ENCODE peak calls at places on chromosomes 11 and 22, in six cellular contexts. H is kidney, X is colonic mucosa, E is body of pancreas, J is stomach, Q is GM23248. I is an unnamed sample.

GRCh38 chr11:19829109-19829790 is 116.6 kb downstream of the NAV2 start:
- DNase-seq in H (no peak), X (peak; percentile 50), E (peak; percentile 16), J (no peak), Q (no peak), I (peak; percentile 34)

GRCh38 chr11:70191495-70192140 is 11.5 kb upstream of the FADD start:
- DNase-seq in H (peak; percentile 91), X (peak; percentile 72), E (peak; percentile 75), J (peak; percentile 87), Q (peak; percentile 74), I (peak; percentile 96)

GRCh38 chr11:19789840-19790710 is 77.4 kb downstream of the NAV2 start:
- DNase-seq in H (no peak), X (peak; percentile 84), E (peak; percentile 19), J (no peak), Q (peak; percentile 66), I (no peak)

GRCh38 chr22:24474221-24474620 is 20.9 kb upstream of the UPB1 start:
- DNase-seq in H (no peak), X (no peak), E (no peak), J (no peak), Q (peak; percentile 92), I (no peak)

GRCh38 chr11:134486704-134487103 is 74.7 kb upstream of the B3GAT1 start:
- DNase-seq in H (no peak), X (no peak), E (no peak), J (no peak), Q (no peak), I (no peak)

GRCh38 chr11:125168875-125169537 is 4.5 kb downstream of the PKNOX2 start:
- DNase-seq in H (no peak), X (no peak), E (peak; percentile 51), J (no peak), Q (no peak), I (no peak)

GRCh38 chr11:43561832-43562231 is 118.7 kb upstream of the HSD17B12 start:
- DNase-seq in H (no peak), X (no peak), E (no peak), J (no peak), Q (no peak), I (no peak)

GRCh38 chr11:116927163-116927772 is 89.8 kb upstream of the APOA1 start:
- DNase-seq in H (no peak), X (no peak), E (peak; percentile 11), J (no peak), Q (peak; percentile 18), I (no peak)

GRCh38 chr22:44068422-44069191 is 44.5 kb downstream of the PARVB start:
- DNase-seq in H (no peak), X (no peak), E (peak; percentile 53), J (no peak), Q (no peak), I (no peak)

GRCh38 chr11:69352181-69352580 is 58.2 kb downstream of the MYEOV start:
- DNase-seq in H (no peak), X (peak; percentile 11), E (no peak), J (peak; percentile 4), Q (peak; percentile 27), I (peak; percentile 38)

GRCh38 chr11:109264128-109264527 is 157.9 kb upstream of the C11orf87 start:
- DNase-seq in H (no peak), X (no peak), E (no peak), J (no peak), Q (no peak), I (no peak)

GRCh38 chr11:78295991-78296930 is 107.5 kb downstream of the USP35 start:
- DNase-seq in H (no peak), X (no peak), E (no peak), J (no peak), Q (no peak), I (no peak)

GRCh38 chr11:83862691-83863090 is 576.5 kb upstream of the CCDC90B start:
- DNase-seq in H (no peak), X (no peak), E (peak; percentile 14), J (no peak), Q (no peak), I (no peak)

GRCh38 chr11:59542142-59542810 is 30.9 kb downstream of the OR4D9 start:
- DNase-seq in H (no peak), X (no peak), E (no peak), J (no peak), Q (no peak), I (peak; percentile 7)

GRCh38 chr22:36385491-36386350 is 2.0 kb downstream of the MYH9 start:
- DNase-seq in H (peak; percentile 85), X (peak; percentile 58), E (peak; percentile 94), J (peak; percentile 83), Q (peak; percentile 81), I (no peak)

GRCh38 chr22:47191630-47192105 is 429.2 kb downstream of the TBC1D22A start:
- DNase-seq in H (no peak), X (no peak), E (no peak), J (no peak), Q (no peak), I (no peak)

GRCh38 chr11:114174712-114175495 is 115.4 kb downstream of the ZBTB16 start:
- DNase-seq in H (no peak), X (no peak), E (no peak), J (no peak), Q (no peak), I (no peak)

GRCh38 chr11:125264091-125265022 is 99.8 kb downstream of the PKNOX2 start:
- DNase-seq in H (no peak), X (no peak), E (no peak), J (no peak), Q (no peak), I (no peak)

GRCh38 chr11:73982595-73982989 is at the start of gene UCP2:
- DNase-seq in H (peak; percentile 95), X (no peak), E (peak; percentile 86), J (peak; percentile 91), Q (peak; percentile 91), I (peak; percentile 92)
- H3K27ac ChIP-seq in H (peak within 1 kb of the TSS; percentile 67), X (peak within 1 kb of the TSS; percentile 82), E (peak within 1 kb of the TSS; percentile 88), J (peak within 1 kb of the TSS; percentile 94), Q (peak within 1 kb of the TSS; percentile 46), I (peak within 1 kb of the TSS; percentile 77)

DNA sequence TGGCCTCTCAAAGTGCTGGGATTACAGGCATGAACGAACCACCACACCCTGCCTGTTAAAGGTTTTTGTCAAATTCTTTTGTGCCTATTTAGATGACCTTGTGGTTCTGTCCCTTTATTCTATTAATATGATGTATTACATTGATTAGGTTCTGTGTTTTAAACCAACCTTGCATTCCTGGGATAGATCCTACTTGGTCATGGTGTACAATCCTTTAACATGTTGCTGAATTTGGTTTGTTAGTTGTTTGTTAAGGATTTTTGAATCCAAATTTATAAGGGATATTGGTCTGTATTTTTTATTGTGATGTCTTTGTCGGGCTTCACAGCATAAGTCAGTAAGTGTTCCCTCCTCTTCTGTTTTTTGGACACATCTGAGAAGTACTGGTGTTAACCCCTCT is 29.0 kb upstream of the CLDN5 start:
- DNase-seq in H (no peak), X (no peak), E (no peak), J (no peak), Q (no peak), I (no peak)
- H3K4me1 ChIP-seq in H (no peaks in the 10 kb centered on the region), X (no peaks in the 10 kb centered on the region), E (no peaks in the 10 kb centered on the region), J (no peaks in the 10 kb centered on the region), Q (no peaks in the 10 kb centered on the region), I (no peaks in the 10 kb centered on the region)

GRCh38 chr11:95477981-95478380 is 247.0 kb upstream of the SESN3 start:
- DNase-seq in H (no peak), X (no peak), E (no peak), J (no peak), Q (no peak), I (no peak)
- H3K27ac ChIP-seq in H (no peak overlapping the region), X (no peak overlapping the region), E (no peak overlapping the region), J (no peak overlapping the region), Q (no peak overlapping the region), I (no peak overlapping the region)

GRCh38 chr22:32628626-32629587 is 154.3 kb downstream of the FBXO7 start:
- DNase-seq in H (no peak), X (no peak), E (no peak), J (no peak), Q (peak; percentile 37), I (no peak)

GRCh38 chr22:32623943-32624342 is 149.3 kb downstream of the FBXO7 start:
- DNase-seq in H (peak; percentile 82), X (peak; percentile 62), E (peak; percentile 40), J (peak; percentile 41), Q (peak; percentile 89), I (no peak)

GRCh38 chr22:32622762-32623147 is 148.1 kb downstream of the FBXO7 start:
- DNase-seq in H (no peak), X (no peak), E (no peak), J (no peak), Q (no peak), I (no peak)

GRCh38 chr22:32627091-32627490 is 152.5 kb downstream of the FBXO7 start:
- DNase-seq in H (no peak), X (no peak), E (no peak), J (no peak), Q (no peak), I (no peak)

GRCh38 chr22:32625985-32626384 is 151.4 kb downstream of the FBXO7 start:
- DNase-seq in H (no peak), X (no peak), E (no peak), J (no peak), Q (peak; percentile 45), I (no peak)
- H3K4me1 ChIP-seq in H (peaks cover 41% of the 10 kb centered on the region), X (no peaks in the 10 kb centered on the region), E (no peaks in the 10 kb centered on the region), J (peaks cover 47% of the 10 kb centered on the region), Q (peaks cover 30% of the 10 kb centered on the region), I (peaks cover 7% of the 10 kb centered on the region)

GRCh38 chr11:64688534-64688982 is 34.4 kb downstream of the NRXN2 start:
- DNase-seq in H (peak; percentile 93), X (peak; percentile 87), E (peak; percentile 86), J (peak; percentile 87), Q (peak; percentile 89), I (peak; percentile 99)

GRCh38 chr11:64690235-64690634 is 32.8 kb downstream of the NRXN2 start:
- DNase-seq in H (peak; percentile 79), X (no peak), E (no peak), J (no peak), Q (no peak), I (no peak)

GRCh38 chr11:64687204-64687603 is 35.8 kb downstream of the NRXN2 start:
- DNase-seq in H (peak; percentile 74), X (no peak), E (peak; percentile 81), J (no peak), Q (no peak), I (no peak)

GRCh38 chr11:64686466-64687175 is 36.4 kb downstream of the NRXN2 start:
- DNase-seq in H (no peak), X (no peak), E (no peak), J (no peak), Q (peak; percentile 29), I (no peak)

DNA sequence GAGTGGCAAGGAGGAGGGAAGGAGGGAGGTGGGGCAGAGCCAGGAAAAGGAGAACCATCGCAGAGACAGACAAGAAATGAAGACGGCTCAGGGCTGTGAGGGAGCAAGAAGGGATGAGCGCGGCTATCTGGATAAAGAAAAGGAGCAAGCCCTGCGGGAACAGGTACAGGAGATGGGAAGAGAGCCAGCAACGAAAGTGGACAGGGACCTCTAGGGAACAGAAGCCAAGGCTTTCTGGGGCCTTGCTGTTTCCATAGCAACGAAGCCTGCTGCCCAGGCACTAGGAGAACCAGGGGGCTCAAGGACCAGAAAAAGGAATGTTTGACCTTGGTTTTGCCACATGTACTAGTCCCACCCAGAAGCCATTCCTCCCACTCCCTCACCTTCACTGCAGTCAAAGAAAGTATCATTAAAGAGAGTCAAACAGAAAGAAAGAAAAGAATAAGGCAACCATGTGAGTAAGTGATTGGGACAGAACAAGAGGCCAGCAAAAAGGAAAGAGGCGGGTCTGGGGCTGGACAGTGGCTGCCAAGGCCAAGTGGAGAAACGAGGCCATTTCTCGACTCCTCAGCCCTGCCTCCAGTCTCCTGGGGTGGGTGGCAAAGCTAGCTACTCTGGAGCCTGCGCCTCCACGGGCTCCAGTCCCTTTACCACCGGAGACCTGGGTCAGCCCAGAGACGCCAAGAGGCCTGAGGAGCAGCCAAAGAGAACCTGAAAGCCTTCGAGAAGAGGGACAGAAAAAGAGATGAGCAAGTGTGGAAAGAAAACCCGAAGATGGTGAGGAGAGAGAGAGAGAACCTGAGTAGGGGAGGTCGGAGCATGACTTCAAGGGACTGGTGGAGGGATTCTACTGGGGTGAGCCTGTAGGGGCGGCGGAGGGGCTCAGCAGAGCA is 35.1 kb downstream of the NRXN2 start:
- DNase-seq in H (peak; percentile 74), X (no peak), E (no peak), J (no peak), Q (no peak), I (no peak)
- H3K27ac ChIP-seq in H (no peak overlapping the region), X (no peak overlapping the region), E (peak overlapping the region; percentile 57), J (no peak overlapping the region), Q (no peak overlapping the region), I (peak overlapping the region; percentile 22)

I was measured in endodermal cell.